ENCODE peak calls at places on chromosomes 13 and 19, in five cellular contexts. S is stimulated activated CD4-positive, alpha-beta T cell treated with anti-CD3 and anti-CD28 coated beads, Interleukin-15, amount 100 ng/mL, for 1 hour; X is hepatocyte; C is nucleus accumbens; Z is fibroblast of the conjunctiva. T is an unnamed sample.

GRCh38 chr19:15964231-15964630 is 15.4 kb downstream of the OR10H4 start:
- DNase-seq in S (no peak), X (no peak), C (no peak), Z (no peak), T (no peak)

GRCh38 chr19:42286349-42287016 is 15.4 kb upstream of the PRR19 start:
- DNase-seq in S (no peak), X (peak), C (no peak), Z (no peak), T (no peak)

GRCh38 chr13:100645382-100645781 is 29.2 kb downstream of the TMTC4 start:
- DNase-seq in S (no peak), X (no peak), C (no peak), Z (no peak), T (no peak)

GRCh38 chr13:51093574-51093973 is 17.5 kb downstream of the C13orf42 start:
- DNase-seq in S (no peak), X (no peak), C (no peak), Z (no peak), T (no peak)

GRCh38 chr13:39816936-39817335 is 161.5 kb downstream of the COG6 start:
- DNase-seq in S (no peak), X (no peak), C (no peak), Z (no peak), T (no peak)

GRCh38 chr19:47899335-47899734 is 13.2 kb upstream of the SULT2A1 start:
- DNase-seq in S (no peak), X (no peak), C (no peak), Z (no peak), T (no peak)

GRCh38 chr19:39307233-39307821 is 11.1 kb downstream of the IFNL1 start:
- DNase-seq in S (no peak), X (peak), C (no peak), Z (no peak), T (no peak)

GRCh38 chr13:112721198-112722104 is 31.6 kb downstream of the ATP11A start:
- DNase-seq in S (no peak), X (no peak), C (no peak), Z (no peak), T (no peak)

GRCh38 chr13:110815471-110816204 is 99.2 kb downstream of the ANKRD10 start:
- DNase-seq in S (no peak), X (no peak), C (no peak), Z (no peak), T (no peak)

GRCh38 chr19:40229484-40229883 is 3.0 kb upstream of the CCNP start:
- DNase-seq in S (no peak), X (no peak), C (no peak), Z (no peak), T (no peak)

GRCh38 chr13:99351772-99352171 is 44.6 kb upstream of the GPR183 start:
- DNase-seq in S (no peak), X (no peak), C (no peak), Z (no peak), T (no peak)

GRCh38 chr13:34459856-34460255 is 482.2 kb upstream of the NBEA start:
- DNase-seq in S (no peak), X (no peak), C (no peak), Z (no peak), T (no peak)

GRCh38 chr19:57903298-57904174 is 12.9 kb downstream of the ZNF417 start:
- DNase-seq in S (no peak), X (peak), C (no peak), Z (peak), T (no peak)

GRCh38 chr13:46050771-46051170 is 1.8 kb downstream of the ZC3H13 start:
- DNase-seq in S (no peak), X (no peak), C (no peak), Z (no peak), T (no peak)

GRCh38 chr13:70523622-70524021 is 415.4 kb upstream of the KLHL1 start:
- DNase-seq in S (no peak), X (no peak), C (no peak), Z (no peak), T (no peak)

GRCh38 chr13:40961224-40961623 is 57.9 kb downstream of the ELF1 start:
- DNase-seq in S (no peak), X (no peak), C (no peak), Z (no peak), T (no peak)